ENCODE peak calls at places on chromosomes 2 and 18, in eight cellular contexts. A is mesenchymal stem cell, M is suprapubic skin, N is IMR-90, T is stomach, V is cardiac muscle cell, S is aorta, H is endodermal cell. F is an unnamed sample.

GRCh38 chr2:218291318-218291933 is 877 bp downstream of the TMBIM1 start:
- DNase-seq in A (no peak), M (peak; percentile 63), N (peak; percentile 31), T (peak; percentile 48), V (no peak), S (no peak), H (no peak), F (no peak)

GRCh38 chr2:215729985-215730620 is 283.2 kb downstream of the MREG start:
- DNase-seq in A (no peak), M (no peak), N (peak; percentile 57), T (no peak), V (no peak), S (no peak), H (no peak), F (no peak)

GRCh38 chr18:58898427-58898826 is 33.8 kb downstream of the ZNF532 start:
- DNase-seq in A (no peak), M (no peak), N (no peak), T (no peak), V (no peak), S (no peak), H (no peak), F (no peak)

GRCh38 chr2:104766683-104767082 is 87.2 kb upstream of the POU3F3 start:
- DNase-seq in A (no peak), M (no peak), N (no peak), T (no peak), V (no peak), S (no peak), H (peak; percentile 65), F (no peak)

GRCh38 chr2:171146071-171146470 is 14.6 kb downstream of the TLK1 start:
- DNase-seq in A (no peak), M (no peak), N (no peak), T (no peak), V (no peak), S (no peak), H (no peak), F (no peak)

GRCh38 chr2:48525269-48525943 is 4.5 kb upstream of the STON1 start:
- DNase-seq in A (no peak), M (no peak), N (no peak), T (no peak), V (no peak), S (no peak), H (no peak), F (no peak)

GRCh38 chr2:233838726-233839446 is 15.4 kb downstream of the HJURP start:
- DNase-seq in A (no peak), M (no peak), N (no peak), T (peak; percentile 23), V (no peak), S (peak; percentile 51), H (no peak), F (no peak)

GRCh38 chr2:78439122-78439521 is 586.4 kb upstream of the REG3G start:
- DNase-seq in A (no peak), M (no peak), N (no peak), T (no peak), V (no peak), S (no peak), H (no peak), F (no peak)

GRCh38 chr2:236158969-236159777 is 9.0 kb downstream of the GBX2 start:
- DNase-seq in A (no peak), M (no peak), N (no peak), T (no peak), V (no peak), S (no peak), H (peak; percentile 89), F (no peak)

GRCh38 chr2:86158286-86158685 is 37.0 kb downstream of the IMMT start:
- DNase-seq in A (no peak), M (no peak), N (no peak), T (no peak), V (no peak), S (no peak), H (no peak), F (no peak)

GRCh38 chr2:236286866-236287545 is 22.8 kb upstream of the ASB18 start:
- DNase-seq in A (peak; percentile 1), M (no peak), N (no peak), T (no peak), V (no peak), S (no peak), H (peak; percentile 37), F (no peak)

GRCh38 chr2:177673602-177674595 is 281.3 kb downstream of the AGPS start:
- DNase-seq in A (no peak), M (no peak), N (no peak), T (no peak), V (no peak), S (no peak), H (no peak), F (no peak)

GRCh38 chr2:168436840-168437239 is 19.2 kb upstream of the CERS6 start:
- DNase-seq in A (no peak), M (no peak), N (no peak), T (no peak), V (no peak), S (no peak), H (no peak), F (no peak)

DNA sequence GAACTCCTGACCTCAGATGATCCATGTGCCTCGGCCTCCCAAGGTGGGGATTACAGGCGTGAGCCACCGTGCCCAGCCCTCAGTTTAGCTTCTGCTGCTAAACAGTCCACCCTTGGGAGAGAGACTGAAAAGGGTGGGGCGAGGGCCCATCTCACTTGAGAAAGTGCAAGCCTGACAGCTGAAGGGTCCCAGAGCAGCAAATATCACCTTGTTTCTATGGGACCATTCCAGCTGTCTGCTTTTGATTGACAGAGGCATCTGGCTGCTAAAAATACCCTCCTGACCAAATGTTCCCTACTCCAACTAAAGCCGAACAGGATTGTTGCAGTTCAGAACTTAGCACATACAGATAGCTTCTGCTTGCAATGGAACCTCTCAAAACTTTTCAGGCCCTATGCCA is 436 bp upstream of the SMYD1 start:
- DNase-seq in A (no peak), M (no peak), N (no peak), T (no peak), V (peak; percentile 82), S (no peak), H (no peak), F (no peak)
- H3K4me3 ChIP-seq in A (no peak overlapping the region), M (no peak overlapping the region), N (no peak overlapping the region), T (no peak overlapping the region), V (peak overlapping the region; percentile 82), S (no peak overlapping the region), H (no peak overlapping the region), F (no peak overlapping the region)

GRCh38 chr2:43426305-43427031 is 169.4 kb downstream of the THADA start:
- DNase-seq in A (peak; percentile 96), M (peak; percentile 77), N (peak; percentile 98), T (peak; percentile 63), V (no peak), S (peak; percentile 75), H (no peak), F (peak; percentile 73)

GRCh38 chr2:43423941-43424261 is 171.9 kb downstream of the THADA start:
- DNase-seq in A (no peak), M (no peak), N (no peak), T (no peak), V (no peak), S (no peak), H (no peak), F (no peak)

GRCh38 chr2:43427032-43427424 is 168.8 kb downstream of the THADA start:
- DNase-seq in A (no peak), M (no peak), N (no peak), T (no peak), V (no peak), S (no peak), H (no peak), F (no peak)

GRCh38 chr2:43425659-43426058 is 170.2 kb downstream of the THADA start:
- DNase-seq in A (no peak), M (no peak), N (no peak), T (no peak), V (no peak), S (no peak), H (no peak), F (no peak)

GRCh38 chr2:43424262-43425207 is 171.3 kb downstream of the THADA start:
- DNase-seq in A (no peak), M (no peak), N (no peak), T (no peak), V (no peak), S (no peak), H (no peak), F (no peak)
- H3K4me1 ChIP-seq in A (peaks cover 3% of the 10 kb centered on the region), M (peaks cover 67% of the 10 kb centered on the region), N (peaks cover 5% of the 10 kb centered on the region), T (peaks cover 60% of the 10 kb centered on the region), V (peaks cover 8% of the 10 kb centered on the region), S (peaks cover 18% of the 10 kb centered on the region), H (no peaks in the 10 kb centered on the region), F (peaks cover 32% of the 10 kb centered on the region)

DNA sequence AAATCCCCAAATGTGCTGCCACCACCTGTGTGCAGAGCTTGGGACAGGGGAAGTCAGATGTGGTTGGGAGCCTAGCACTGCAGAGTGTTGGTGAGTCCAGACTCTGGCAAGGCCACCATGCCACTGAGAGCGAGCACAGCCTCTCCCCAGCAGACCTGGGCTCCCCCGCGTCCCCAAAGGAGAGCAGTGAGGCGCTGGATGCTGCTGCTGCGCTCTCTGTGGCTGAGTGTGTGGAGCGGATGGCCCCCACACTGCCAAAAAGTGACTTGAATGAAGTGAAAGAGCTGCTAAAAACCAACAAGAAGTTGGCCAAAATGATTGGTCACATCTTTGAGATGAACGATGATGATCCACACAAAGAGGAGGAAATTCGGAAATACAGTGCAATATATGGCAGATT is 10.7 kb downstream of the NAB1 start:
- DNase-seq in A (no peak), M (no peak), N (no peak), T (no peak), V (no peak), S (no peak), H (no peak), F (no peak)
- H3K36me3 ChIP-seq in A (peaks cover 16% of the 10 kb centered on the region), M (peaks cover 10% of the 10 kb centered on the region), N (peaks cover 3% of the 10 kb centered on the region), T (peaks cover 8% of the 10 kb centered on the region), V (no peaks in the 10 kb centered on the region), S (peaks cover 2% of the 10 kb centered on the region), H (peaks cover 3% of the 10 kb centered on the region), F (peaks cover 9% of the 10 kb centered on the region)

GRCh38 chr2:127840893-127841292 is 17.1 kb downstream of the POLR2D start:
- DNase-seq in A (no peak), M (no peak), N (no peak), T (no peak), V (no peak), S (no peak), H (no peak), F (no peak)

GRCh38 chr2:127843677-127844076 is 14.3 kb downstream of the POLR2D start:
- DNase-seq in A (no peak), M (no peak), N (no peak), T (no peak), V (no peak), S (peak; percentile 20), H (no peak), F (no peak)

GRCh38 chr2:127847926-127848325 is 10.0 kb downstream of the POLR2D start:
- DNase-seq in A (no peak), M (no peak), N (no peak), T (no peak), V (no peak), S (no peak), H (no peak), F (no peak)

GRCh38 chr2:127841466-127842178 is 16.3 kb downstream of the POLR2D start:
- DNase-seq in A (no peak), M (no peak), N (no peak), T (no peak), V (no peak), S (peak; percentile 27), H (no peak), F (peak; percentile 76)

DNA sequence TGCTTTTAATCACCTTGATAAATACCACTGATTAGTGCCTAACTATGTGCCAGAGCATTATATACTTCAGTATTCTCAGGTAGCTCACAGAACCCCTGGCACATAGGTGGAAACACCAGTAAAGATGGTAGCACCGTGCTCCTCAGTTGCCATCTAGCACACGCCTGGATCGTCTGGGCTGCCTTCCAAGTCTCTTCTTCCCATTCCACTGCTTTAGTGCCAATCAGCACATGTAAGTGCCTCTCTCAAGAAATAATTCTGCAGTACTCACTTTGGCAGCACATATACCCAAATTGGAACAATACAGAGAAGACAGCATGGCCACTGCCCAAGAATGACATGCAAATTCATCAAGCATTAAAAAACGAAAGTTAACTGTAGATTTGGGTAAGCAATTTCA is 13.0 kb downstream of the POLR2D start:
- DNase-seq in A (no peak), M (no peak), N (no peak), T (no peak), V (no peak), S (no peak), H (no peak), F (no peak)
- H3K4me3 ChIP-seq in A (no peak overlapping the region), M (no peak overlapping the region), N (no peak overlapping the region), T (no peak overlapping the region), V (no peak overlapping the region), S (no peak overlapping the region), H (no peak overlapping the region), F (no peak overlapping the region)